ENCODE peak calls at places on chromosomes 5 and 9, in seven cellular contexts. U, G, N, L, P, Q and D are unnamed samples.
A peak's percentile ranks its signal among the peaks of the same experiment; 100 is the strongest.

GRCh38 chr5:6365142-6365976 is 13.0 kb downstream of the MED10 start:
- DNase-seq in U (no peak), G (no peak), N (no peak), L (no peak), P (no peak), Q (no peak), D (no peak)

GRCh38 chr9:121398374-121398773 is 28.3 kb upstream of the STOM start:
- DNase-seq in U (no peak), G (no peak), N (no peak), L (no peak), P (peak; percentile 5), Q (no peak), D (no peak)

GRCh38 chr5:37792976-37793328 is 46.9 kb downstream of the GDNF start:
- DNase-seq in U (no peak), G (no peak), N (no peak), L (no peak), P (no peak), Q (no peak), D (no peak)

GRCh38 chr9:138053321-138053868 is 175.8 kb downstream of the CACNA1B start:
- DNase-seq in U (peak; percentile 95), G (no peak), N (no peak), L (peak; percentile 51), P (no peak), Q (peak; percentile 79), D (no peak)

GRCh38 chr5:116415989-116416388 is 158.6 kb downstream of the SEMA6A start:
- DNase-seq in U (no peak), G (no peak), N (no peak), L (no peak), P (no peak), Q (no peak), D (no peak)

GRCh38 chr9:89177021-89177400 is 1.6 kb downstream of the SHC3 start:
- DNase-seq in U (no peak), G (no peak), N (no peak), L (no peak), P (no peak), Q (peak; percentile 61), D (no peak)

GRCh38 chr9:113421726-113422125 is 11.2 kb downstream of the C9orf43 start:
- DNase-seq in U (no peak), G (no peak), N (no peak), L (no peak), P (no peak), Q (no peak), D (no peak)

GRCh38 chr5:127326438-127326837 is 35.8 kb downstream of the MEGF10 start:
- DNase-seq in U (no peak), G (no peak), N (no peak), L (no peak), P (no peak), Q (no peak), D (no peak)

GRCh38 chr9:127977877-127978647 is 2.7 kb downstream of the EEIG1 start:
- DNase-seq in U (peak; percentile 55), G (no peak), N (no peak), L (no peak), P (no peak), Q (no peak), D (no peak)

DNA sequence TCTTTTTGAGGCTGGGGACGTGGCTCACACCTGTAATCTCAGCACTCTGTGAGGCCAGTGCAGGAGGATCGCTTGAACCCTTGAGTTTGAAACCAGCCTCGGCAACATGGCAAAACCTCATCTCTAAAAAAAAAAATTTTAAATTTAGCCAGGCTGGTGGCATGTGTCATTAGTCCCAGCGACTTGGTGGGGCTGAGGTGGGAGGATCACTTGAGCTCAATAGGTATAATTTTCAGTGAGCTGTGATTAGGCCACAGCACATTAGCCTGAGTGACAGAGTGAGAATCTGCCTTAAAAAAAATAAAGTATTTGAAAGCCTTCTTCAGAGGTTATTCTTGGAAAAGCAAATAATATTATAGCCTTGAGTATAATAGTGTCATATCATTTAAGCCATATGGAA is 41.8 kb downstream of the NSD1 start:
- DNase-seq in U (no peak), G (no peak), N (no peak), L (no peak), P (no peak), Q (no peak), D (no peak)
- TF ChIP-seq TAF1 in U (no peak), G (no peak), N (no peak), L (no peak), P (no peak), Q (no peak), D (no peak)

DNA sequence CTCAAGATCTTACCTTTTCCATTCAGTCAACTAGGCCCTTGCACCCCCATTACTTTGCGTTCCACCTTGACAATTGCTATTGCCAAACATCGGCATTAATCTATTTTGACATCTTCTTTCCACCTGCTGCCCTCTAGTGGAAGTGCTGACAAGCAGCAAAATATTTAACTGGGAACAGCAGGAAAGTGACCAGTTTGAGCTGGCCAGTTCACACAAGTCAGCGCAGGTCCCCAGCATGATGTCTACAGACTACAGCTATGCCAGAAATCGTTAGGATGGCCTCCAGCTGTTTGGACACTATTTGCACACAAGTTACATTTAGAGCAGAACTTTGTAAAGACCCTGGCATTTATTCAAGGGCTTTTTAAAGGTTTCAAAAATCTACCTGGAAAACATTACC is 160.1 kb downstream of the GHR start:
- DNase-seq in U (peak; percentile 69), G (peak; percentile 29), N (peak; percentile 2), L (peak; percentile 54), P (peak; percentile 64), Q (peak; percentile 37), D (peak; percentile 42)
- TF ChIP-seq TAF1 in U (no peak), G (no peak), N (no peak), L (no peak), P (no peak), Q (no peak), D (no peak)

GRCh38 chr9:116661037-116661954 is 25.8 kb upstream of the TRIM32 start:
- DNase-seq in U (peak; percentile 49), G (peak; percentile 12), N (peak; percentile 24), L (no peak), P (peak; percentile 57), Q (peak; percentile 53), D (peak; percentile 25)
- TF ChIP-seq TAF1 in U (no peak), G (no peak), N (no peak), L (no peak), P (no peak), Q (no peak), D (no peak)

GRCh38 chr5:1974501-1975405 is 92.0 kb upstream of the IRX4 start:
- DNase-seq in U (no peak), G (no peak), N (no peak), L (no peak), P (no peak), Q (no peak), D (no peak)

GRCh38 chr5:1974081-1974480 is 91.4 kb upstream of the IRX4 start:
- DNase-seq in U (no peak), G (no peak), N (no peak), L (no peak), P (no peak), Q (no peak), D (no peak)

GRCh38 chr5:1975406-1975715 is 92.6 kb upstream of the IRX4 start:
- DNase-seq in U (no peak), G (no peak), N (no peak), L (no peak), P (no peak), Q (no peak), D (no peak)

GRCh38 chr5:1973391-1974013 is 90.8 kb upstream of the IRX4 start:
- DNase-seq in U (no peak), G (no peak), N (no peak), L (no peak), P (no peak), Q (no peak), D (no peak)

DNA sequence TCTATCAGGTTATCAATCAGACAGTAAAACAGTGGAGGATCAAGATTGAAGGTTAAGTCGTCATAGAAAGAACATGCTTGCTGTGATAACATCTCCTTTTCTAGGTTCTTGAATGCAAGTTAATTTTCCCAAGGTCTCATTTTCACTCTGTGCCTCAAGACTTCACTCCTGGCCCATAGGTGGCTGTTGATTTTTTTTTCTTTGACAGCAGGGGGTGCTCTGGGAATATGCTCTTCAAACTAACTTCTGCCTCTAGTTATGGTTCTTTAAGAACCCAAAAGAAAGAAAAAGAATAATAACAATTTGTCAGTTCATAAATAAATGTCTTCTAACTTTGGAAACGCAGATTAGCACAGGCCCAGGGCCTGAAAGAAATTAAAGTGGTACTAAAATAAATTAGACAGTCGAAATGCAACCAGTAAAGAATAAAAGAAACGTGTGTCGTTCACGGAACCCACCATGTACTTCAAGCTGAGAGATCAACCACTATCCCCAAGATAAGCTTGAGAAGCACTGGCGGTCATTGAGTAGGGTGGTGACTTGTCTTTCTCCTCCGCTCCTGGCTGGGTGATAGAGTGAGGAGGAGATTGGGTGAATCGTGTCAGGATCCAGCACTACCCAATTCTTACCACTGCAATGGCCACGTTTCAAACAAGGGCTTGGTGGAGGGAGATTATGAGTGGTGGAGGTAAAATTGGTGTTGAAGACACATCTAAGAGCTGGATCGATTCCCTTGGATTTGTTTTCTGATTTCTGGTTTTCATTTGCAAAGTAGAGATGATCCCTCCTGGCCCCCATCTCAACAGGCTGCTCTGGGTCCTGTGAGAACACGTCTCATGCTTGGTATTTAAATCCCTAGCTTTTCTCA is 93.4 kb upstream of the IRX4 start:
- DNase-seq in U (no peak), G (no peak), N (no peak), L (no peak), P (no peak), Q (no peak), D (no peak)
- TF ChIP-seq TAF1 in U (no peak), G (no peak), N (no peak), L (no peak), P (no peak), Q (no peak), D (no peak)

DNA sequence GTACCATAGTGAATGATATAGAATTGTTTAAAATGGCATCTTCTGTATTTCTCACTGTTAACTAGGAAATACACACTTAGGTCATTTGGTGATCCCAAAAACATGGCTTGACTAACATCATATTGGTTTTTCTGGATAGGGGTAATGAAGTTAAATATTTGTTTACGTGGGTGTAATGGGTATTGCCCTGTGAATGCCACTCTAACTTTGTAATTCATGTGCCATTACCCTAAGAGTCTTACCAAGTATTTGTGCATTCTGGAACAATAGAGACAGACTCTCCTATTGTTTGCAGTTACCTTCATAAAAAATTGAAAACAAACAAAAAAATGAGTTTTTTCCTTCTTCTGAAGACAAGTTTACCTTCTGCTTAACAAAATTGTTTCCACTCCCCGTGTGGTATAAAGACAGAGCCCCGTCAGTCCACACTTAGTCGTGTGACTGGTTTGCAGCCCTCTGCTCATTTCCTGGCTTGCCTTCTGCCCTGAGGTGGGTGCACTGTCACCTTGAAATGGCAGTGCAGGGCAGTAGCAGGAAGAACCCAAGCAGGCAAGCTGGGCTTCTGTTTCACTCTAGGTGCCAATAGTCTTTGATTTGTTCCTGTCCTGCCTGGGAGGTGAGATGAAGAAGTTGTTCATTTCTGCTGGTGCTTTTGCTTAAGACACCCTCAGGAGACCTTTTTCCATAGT is 9.6 kb upstream of the CATSPER3 start:
- DNase-seq in U (no peak), G (no peak), N (no peak), L (no peak), P (no peak), Q (no peak), D (no peak)
- TF ChIP-seq TAF1 in U (no peak), G (no peak), N (no peak), L (no peak), P (no peak), Q (no peak), D (no peak)